ENCODE peak calls at places on chromosomes 12 and 14, in seven cellular contexts. I, W, E, T, A, J and V are unnamed samples.

GRCh38 chr14:52829527-52829926 is 38.1 kb upstream of the GNPNAT1 start:
- DNase-seq in W (no peak), I (no peak), A (no peak), J (peak), E (no peak), T (no peak), V (no peak)

GRCh38 chr12:25382311-25383106 is 131.8 kb upstream of the KRAS start:
- DNase-seq in I (no peak), W (no peak), T (no peak), J (peak), A (no peak), E (no peak), V (no peak)

GRCh38 chr12:26091837-26092236 is 33.0 kb downstream of the BHLHE41 start:
- DNase-seq in A (no peak), E (no peak), I (no peak), T (no peak), W (no peak), J (peak), V (no peak)

GRCh38 chr14:45201908-45202307 is 51.1 kb downstream of the MIS18BP1 start:
- DNase-seq in W (peak), A (no peak), I (no peak), T (no peak), E (no peak), J (peak), V (no peak)

GRCh38 chr14:101457177-101457935 is 103.9 kb upstream of the DIO3 start:
- DNase-seq in W (no peak), T (no peak), E (no peak), A (no peak), I (peak), J (no peak), V (no peak)

GRCh38 chr12:121296618-121297476 is at the start of gene CAMKK2:
- DNase-seq in T (peak), A (peak), W (peak), I (peak), J (peak), E (peak), V (peak)

GRCh38 chr12:57583008-57583831 is 7.8 kb upstream of the PIP4K2C start:
- DNase-seq in J (peak), W (peak), A (peak), T (peak), E (peak), I (no peak), V (peak)

GRCh38 chr14:102909462-102909861 is 13.0 kb upstream of the AMN start:
- DNase-seq in W (no peak), I (peak), J (no peak), E (no peak), A (no peak), T (no peak), V (no peak)

GRCh38 chr14:49992901-49993335 is 100.0 kb downstream of the ARF6 start:
- DNase-seq in A (no peak), I (no peak), W (no peak), J (no peak), E (no peak), T (no peak), V (no peak)

GRCh38 chr12:51891843-51892242 is 3.9 kb downstream of the ANKRD33 start:
- DNase-seq in E (no peak), J (no peak), A (no peak), W (peak), I (no peak), T (no peak), V (no peak)

GRCh38 chr14:67269338-67270060 is 28.3 kb downstream of the PALS1 start:
- DNase-seq in J (no peak), T (no peak), W (no peak), A (no peak), I (no peak), E (no peak), V (no peak)

GRCh38 chr14:88983755-88984154 is 159.3 kb downstream of the TTC8 start:
- DNase-seq in T (no peak), J (peak), E (peak), W (no peak), I (no peak), A (no peak), V (no peak)

GRCh38 chr12:20487519-20487918 is 119.2 kb downstream of the PDE3A start:
- DNase-seq in I (no peak), E (no peak), J (no peak), A (no peak), W (no peak), T (no peak), V (no peak)

GRCh38 chr12:12786371-12786715 is 884 bp downstream of the APOLD1 start:
- DNase-seq in W (no peak), A (no peak), J (no peak), E (no peak), I (no peak), T (no peak), V (no peak)

GRCh38 chr12:56042430-56043203 is 899 bp downstream of the RPS26 start:
- DNase-seq in E (no peak), W (no peak), I (no peak), J (no peak), A (no peak), T (no peak), V (no peak)

GRCh38 chr12:100733817-100734593 is 60.6 kb upstream of the ANO4 start:
- DNase-seq in T (peak), A (no peak), J (peak), W (no peak), I (no peak), E (no peak), V (no peak)

GRCh38 chr12:34298176-34298970 is 276.1 kb downstream of the ALG10 start:
- DNase-seq in I (peak), T (no peak), J (no peak), A (no peak), E (no peak), W (no peak), V (no peak)

GRCh38 chr14:69039287-69039628 is 60.2 kb upstream of the ACTN1 start:
- DNase-seq in A (no peak), J (peak), W (no peak), I (no peak), T (no peak), E (peak), V (no peak)

GRCh38 chr12:121314441-121314840 is 17.9 kb upstream of the CAMKK2 start:
- DNase-seq in T (no peak), A (no peak), W (peak), J (no peak), I (no peak), E (no peak), V (no peak)

GRCh38 chr14:104358528-104359300 is 220.3 kb downstream of the KIF26A start:
- DNase-seq in T (no peak), J (no peak), I (peak), A (no peak), E (no peak), W (no peak), V (no peak)

GRCh38 chr12:65936529-65936911 is 112.2 kb downstream of the HMGA2 start:
- DNase-seq in A (no peak), W (no peak), I (no peak), E (no peak), J (no peak), T (no peak), V (no peak)

GRCh38 chr12:20101046-20101445 is 267.3 kb upstream of the PDE3A start:
- DNase-seq in I (no peak), W (no peak), A (no peak), J (no peak), T (no peak), E (no peak), V (no peak)

GRCh38 chr14:28677381-28677780 is 89.2 kb upstream of the FOXG1 start:
- DNase-seq in W (no peak), A (no peak), J (no peak), T (no peak), I (no peak), E (no peak), V (no peak)

GRCh38 chr12:107356266-107356936 is 263.1 kb upstream of the CRY1 start:
- DNase-seq in A (no peak), T (no peak), I (no peak), E (peak), W (no peak), J (peak), V (no peak)